ENCODE peak calls at places on chromosome 13, in ten cellular contexts. J, H, R, Q, M, S, I, D, L and W are unnamed samples.

GRCh38 chr13:76637651-76638111 is 248.5 kb downstream of the KCTD12 start:
- DNase-seq in R (no peak), D (no peak), H (no peak), Q (no peak), L (no peak), M (peak), I (no peak), S (no peak), J (no peak), W (no peak)

GRCh38 chr13:76885203-76886004 is 801 bp downstream of the KCTD12 start:
- DNase-seq in J (no peak), D (peak), S (peak), Q (peak), L (peak), H (peak), M (peak), I (peak), R (peak), W (peak)

GRCh38 chr13:110811008-110811720 is 97.7 kb downstream of the ING1 start:
- DNase-seq in D (no peak), J (no peak), R (no peak), S (no peak), Q (no peak), H (no peak), L (no peak), I (no peak), M (no peak), W (no peak)

GRCh38 chr13:66329988-66330429 is 900.1 kb downstream of the PCDH9 start:
- DNase-seq in I (no peak), D (no peak), L (no peak), Q (no peak), R (no peak), H (no peak), M (peak), S (no peak), J (no peak), W (no peak)

GRCh38 chr13:96053003-96053703 is at the start of gene UGGT2:
- DNase-seq in D (peak), Q (peak), I (peak), S (peak), H (no peak), R (peak), J (peak), L (peak), M (peak), W (peak)

GRCh38 chr13:77062097-77062496 is 35.1 kb upstream of the FBXL3 start:
- DNase-seq in L (no peak), R (no peak), M (no peak), Q (no peak), J (no peak), D (no peak), I (no peak), S (no peak), H (no peak), W (no peak)

GRCh38 chr13:75938811-75939525 is 302.8 kb downstream of the LMO7 start:
- DNase-seq in L (no peak), J (no peak), H (no peak), Q (no peak), I (no peak), D (no peak), S (no peak), M (peak), R (no peak), W (no peak)

GRCh38 chr13:97422118-97423054 is 11.6 kb upstream of the RAP2A start:
- DNase-seq in L (no peak), I (no peak), Q (peak), H (no peak), S (peak), D (peak), R (no peak), J (no peak), M (peak), W (no peak)

GRCh38 chr13:26050568-26051230 is 1.1 kb downstream of the SHISA2 start:
- DNase-seq in D (peak), Q (no peak), L (peak), H (peak), I (peak), S (no peak), M (peak), R (no peak), J (no peak), W (no peak)

GRCh38 chr13:64505511-64505910 is 2724.6 kb downstream of the PCDH9 start:
- DNase-seq in Q (no peak), I (no peak), D (no peak), J (no peak), H (no peak), L (no peak), M (peak), S (no peak), R (no peak), W (no peak)

GRCh38 chr13:33183431-33184130 is 102.0 kb downstream of the STARD13 start:
- DNase-seq in H (no peak), M (peak), L (no peak), D (no peak), I (no peak), Q (no peak), J (no peak), S (no peak), R (no peak), W (peak)

GRCh38 chr13:33182729-33183128 is 102.8 kb downstream of the STARD13 start:
- DNase-seq in D (peak), M (no peak), R (no peak), I (no peak), L (no peak), H (no peak), Q (no peak), J (no peak), S (no peak), W (no peak)

GRCh38 chr13:33184530-33184929 is 101.0 kb downstream of the STARD13 start:
- DNase-seq in M (no peak), R (no peak), L (no peak), I (no peak), J (no peak), S (no peak), Q (no peak), H (no peak), D (no peak), W (no peak)

GRCh38 chr13:33185853-33186252 is 99.7 kb downstream of the STARD13 start:
- DNase-seq in L (no peak), M (peak), S (no peak), I (no peak), R (no peak), J (no peak), H (no peak), D (no peak), Q (no peak), W (no peak)

GRCh38 chr13:33184131-33184485 is 101.4 kb downstream of the STARD13 start:
- DNase-seq in H (no peak), S (no peak), I (peak), L (no peak), M (no peak), Q (no peak), R (no peak), D (no peak), J (no peak), W (no peak)
- H3K27ac ChIP-seq in H (no peak), S (peak), I (no peak), L (no peak), M (peak), Q (peak), R (no peak), D (no peak), J (no peak), W (peak)

GRCh38 chr13:56396318-56396717 is 744.4 kb upstream of the PRR20A start:
- DNase-seq in M (no peak), J (no peak), D (no peak), Q (no peak), L (no peak), I (no peak), R (no peak), H (no peak), S (no peak), W (no peak)
- H3K27ac ChIP-seq in M (no peak), J (no peak), D (no peak), Q (no peak), L (no peak), I (no peak), R (no peak), H (no peak), S (no peak), W (no peak)

GRCh38 chr13:47917022-47917574 is 84.0 kb downstream of the SUCLA2 start:
- DNase-seq in R (no peak), S (no peak), L (no peak), J (no peak), M (no peak), H (no peak), D (no peak), I (no peak), Q (no peak), W (no peak)
- H3K27ac ChIP-seq in R (no peak), S (no peak), L (no peak), J (no peak), M (no peak), H (no peak), D (no peak), I (no peak), Q (no peak), W (no peak)

GRCh38 chr13:29855009-29855408 is 4.6 kb upstream of the UBL3 start:
- DNase-seq in J (no peak), L (no peak), S (no peak), R (no peak), M (no peak), H (no peak), I (no peak), Q (no peak), D (no peak), W (no peak)
- H3K27ac ChIP-seq in J (no peak), L (no peak), S (no peak), R (no peak), M (no peak), H (no peak), I (no peak), Q (no peak), D (no peak), W (no peak)

GRCh38 chr13:34166406-34166805 is 348.5 kb downstream of the RFC3 start:
- DNase-seq in H (no peak), J (no peak), Q (no peak), L (no peak), R (no peak), M (no peak), I (no peak), S (no peak), D (no peak), W (no peak)
- H3K27ac ChIP-seq in H (no peak), J (no peak), Q (no peak), L (no peak), R (no peak), M (no peak), I (no peak), S (no peak), D (no peak), W (no peak)

GRCh38 chr13:48505597-48506091 is 27.2 kb downstream of the RCBTB2 start:
- DNase-seq in I (peak), S (no peak), M (no peak), J (no peak), D (no peak), L (no peak), Q (peak), H (peak), R (no peak), W (no peak)
- H3K27ac ChIP-seq in I (no peak), S (peak), M (no peak), J (no peak), D (no peak), L (peak), Q (peak), H (peak), R (peak), W (no peak)

GRCh38 chr13:85798999-85799646 is at the start of gene SLITRK6:
- DNase-seq in I (peak), M (peak), Q (no peak), L (no peak), H (no peak), D (peak), S (no peak), J (peak), R (no peak), W (peak)
- H3K27ac ChIP-seq in I (no peak), M (no peak), Q (no peak), L (no peak), H (no peak), D (no peak), S (no peak), J (no peak), R (no peak), W (no peak)

DNA sequence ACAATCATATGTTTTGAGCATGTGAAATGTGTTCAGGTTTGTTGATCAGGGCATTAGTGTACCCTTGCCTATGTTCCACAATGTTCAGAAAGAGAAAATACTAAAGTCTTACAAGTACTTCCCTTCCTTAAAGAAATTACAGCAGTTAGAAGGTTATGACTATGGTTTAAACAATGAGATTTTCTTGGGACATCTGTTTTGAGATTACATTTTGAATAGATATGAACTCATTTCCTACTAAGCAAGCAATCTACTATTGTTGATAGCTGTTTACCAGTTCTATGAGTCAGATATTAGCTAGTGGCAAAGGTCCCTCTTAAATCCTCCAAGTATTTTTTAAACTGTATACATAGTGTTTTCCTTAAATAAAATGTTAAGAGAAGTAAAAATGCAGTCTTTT is 241.3 kb downstream of the DACH1 start:
- DNase-seq in Q (no peak), J (no peak), I (no peak), R (no peak), S (no peak), H (no peak), D (no peak), L (no peak), M (peak), W (peak)
- H3K27ac ChIP-seq in Q (peak), J (no peak), I (no peak), R (no peak), S (peak), H (no peak), D (no peak), L (peak), M (no peak), W (peak)